ENCODE peak calls at places on chromosomes 13 and 19, in five cellular contexts. One of them, this sample, is unnamed.

GRCh38 chr19:41351339-41352245 is 2.1 kb downstream of the TGFB1 start:
- DNase-seq in LoVo: peak
- DNase-seq in nephron progenitor cell: peak
- DNase-seq in choroid plexus epithelial cell: peak
- DNase-seq in activated CD4-positive, alpha-beta T cell treated with anti-CD3 and anti-CD28 coated beads for 4 hours: peak
- DNase-seq in this sample: peak

GRCh38 chr19:3142292-3142670 is 6.4 kb downstream of the GNA15 start:
- DNase-seq in LoVo: peak
- DNase-seq in nephron progenitor cell: no peak
- DNase-seq in choroid plexus epithelial cell: no peak
- DNase-seq in activated CD4-positive, alpha-beta T cell treated with anti-CD3 and anti-CD28 coated beads for 4 hours: peak
- DNase-seq in this sample: no peak

GRCh38 chr13:52195052-52195837 is 35.8 kb upstream of the NEK3 start:
- DNase-seq in LoVo: no peak
- DNase-seq in nephron progenitor cell: no peak
- DNase-seq in choroid plexus epithelial cell: peak
- DNase-seq in activated CD4-positive, alpha-beta T cell treated with anti-CD3 and anti-CD28 coated beads for 4 hours: peak
- DNase-seq in this sample: no peak

GRCh38 chr19:10402441-10403038 is 802 bp downstream of the CDC37 start:
- DNase-seq in LoVo: peak
- DNase-seq in nephron progenitor cell: no peak
- DNase-seq in choroid plexus epithelial cell: peak
- DNase-seq in activated CD4-positive, alpha-beta T cell treated with anti-CD3 and anti-CD28 coated beads for 4 hours: no peak
- DNase-seq in this sample: no peak

GRCh38 chr19:41821003-41821735 is 23.3 kb downstream of the LYPD4 start:
- DNase-seq in LoVo: peak
- DNase-seq in nephron progenitor cell: peak
- DNase-seq in choroid plexus epithelial cell: peak
- DNase-seq in activated CD4-positive, alpha-beta T cell treated with anti-CD3 and anti-CD28 coated beads for 4 hours: peak
- DNase-seq in this sample: peak

GRCh38 chr19:6564393-6564792 is 26.6 kb downstream of the CD70 start:
- DNase-seq in LoVo: no peak
- DNase-seq in nephron progenitor cell: no peak
- DNase-seq in choroid plexus epithelial cell: peak
- DNase-seq in activated CD4-positive, alpha-beta T cell treated with anti-CD3 and anti-CD28 coated beads for 4 hours: no peak
- DNase-seq in this sample: no peak

GRCh38 chr19:38224014-38224862 is at the start of gene DPF1:
- DNase-seq in LoVo: peak
- DNase-seq in nephron progenitor cell: peak
- DNase-seq in choroid plexus epithelial cell: peak
- DNase-seq in activated CD4-positive, alpha-beta T cell treated with anti-CD3 and anti-CD28 coated beads for 4 hours: peak
- DNase-seq in this sample: peak

GRCh38 chr19:29576043-29576442 is 30.0 kb upstream of the POP4 start:
- DNase-seq in LoVo: no peak
- DNase-seq in nephron progenitor cell: no peak
- DNase-seq in choroid plexus epithelial cell: no peak
- DNase-seq in activated CD4-positive, alpha-beta T cell treated with anti-CD3 and anti-CD28 coated beads for 4 hours: no peak
- DNase-seq in this sample: no peak

GRCh38 chr13:80508031-80508430 is 167.1 kb upstream of the SPRY2 start:
- DNase-seq in LoVo: no peak
- DNase-seq in nephron progenitor cell: no peak
- DNase-seq in choroid plexus epithelial cell: peak
- DNase-seq in activated CD4-positive, alpha-beta T cell treated with anti-CD3 and anti-CD28 coated beads for 4 hours: no peak
- DNase-seq in this sample: no peak

GRCh38 chr13:80082396-80083096 is 258.4 kb downstream of the SPRY2 start:
- DNase-seq in LoVo: no peak
- DNase-seq in nephron progenitor cell: no peak
- DNase-seq in choroid plexus epithelial cell: peak
- DNase-seq in activated CD4-positive, alpha-beta T cell treated with anti-CD3 and anti-CD28 coated beads for 4 hours: no peak
- DNase-seq in this sample: no peak

GRCh38 chr13:40667622-40667978 is 1.2 kb upstream of the FOXO1 start:
- DNase-seq in LoVo: no peak
- DNase-seq in nephron progenitor cell: peak
- DNase-seq in choroid plexus epithelial cell: no peak
- DNase-seq in activated CD4-positive, alpha-beta T cell treated with anti-CD3 and anti-CD28 coated beads for 4 hours: peak
- DNase-seq in this sample: no peak

GRCh38 chr13:21338156-21338555 is 120.9 kb downstream of the ZDHHC20 start:
- DNase-seq in LoVo: no peak
- DNase-seq in nephron progenitor cell: no peak
- DNase-seq in choroid plexus epithelial cell: no peak
- DNase-seq in activated CD4-positive, alpha-beta T cell treated with anti-CD3 and anti-CD28 coated beads for 4 hours: no peak
- DNase-seq in this sample: peak

GRCh38 chr13:43830481-43830873 is 43.7 kb upstream of the ENOX1 start:
- DNase-seq in LoVo: no peak
- DNase-seq in nephron progenitor cell: no peak
- DNase-seq in choroid plexus epithelial cell: peak
- DNase-seq in activated CD4-positive, alpha-beta T cell treated with anti-CD3 and anti-CD28 coated beads for 4 hours: no peak
- DNase-seq in this sample: no peak

GRCh38 chr13:99370476-99371272 is 63.5 kb upstream of the GPR183 start:
- DNase-seq in LoVo: no peak
- DNase-seq in nephron progenitor cell: no peak
- DNase-seq in choroid plexus epithelial cell: no peak
- DNase-seq in activated CD4-positive, alpha-beta T cell treated with anti-CD3 and anti-CD28 coated beads for 4 hours: no peak
- DNase-seq in this sample: peak

GRCh38 chr13:44298314-44298713 is 75.3 kb upstream of the SERP2 start:
- DNase-seq in LoVo: no peak
- DNase-seq in nephron progenitor cell: no peak
- DNase-seq in choroid plexus epithelial cell: no peak
- DNase-seq in activated CD4-positive, alpha-beta T cell treated with anti-CD3 and anti-CD28 coated beads for 4 hours: no peak
- DNase-seq in this sample: no peak

GRCh38 chr13:109869312-109870237 is 83.2 kb upstream of the IRS2 start:
- DNase-seq in LoVo: peak
- DNase-seq in nephron progenitor cell: peak
- DNase-seq in choroid plexus epithelial cell: peak
- DNase-seq in activated CD4-positive, alpha-beta T cell treated with anti-CD3 and anti-CD28 coated beads for 4 hours: no peak
- DNase-seq in this sample: no peak

This sample was measured in WERI-Rb-1.